ENCODE peak calls at places on chromosomes 13 and 19, in ten cellular contexts. H, T, U, F, Z, V, R, N, P and S are unnamed samples.

GRCh38 chr13:33879044-33879596 is 61.2 kb downstream of the RFC3 start:
- DNase-seq in H (no peak), T (no peak), U (no peak), F (no peak), Z (no peak), V (no peak), R (no peak), N (no peak), P (no peak), S (no peak)

GRCh38 chr19:30228113-30228725 is 144.0 kb upstream of the ZNF536 start:
- DNase-seq in H (no peak), T (peak; percentile 13), U (no peak), F (no peak), Z (no peak), V (no peak), R (no peak), N (no peak), P (no peak), S (no peak)

GRCh38 chr13:48962281-48962680 is 13.4 kb upstream of the FNDC3A start:
- DNase-seq in H (no peak), T (no peak), U (no peak), F (no peak), Z (no peak), V (peak; percentile 40), R (no peak), N (no peak), P (no peak), S (no peak)

GRCh38 chr19:2037676-2038255 is 13.3 kb downstream of the MKNK2 start:
- DNase-seq in H (peak; percentile 16), T (no peak), U (no peak), F (peak; percentile 49), Z (no peak), V (no peak), R (no peak), N (no peak), P (no peak), S (no peak)

GRCh38 chr13:104592127-104592526 is 1525.9 kb upstream of the SLC10A2 start:
- DNase-seq in H (no peak), T (no peak), U (no peak), F (no peak), Z (no peak), V (peak; percentile 70), R (no peak), N (no peak), P (no peak), S (no peak)

GRCh38 chr19:30006206-30006605 is 64.2 kb downstream of the URI1 start:
- DNase-seq in H (no peak), T (no peak), U (no peak), F (no peak), Z (no peak), V (no peak), R (no peak), N (no peak), P (no peak), S (no peak)

GRCh38 chr13:46622918-46623256 is 69.9 kb downstream of the LRCH1 start:
- DNase-seq in H (peak; percentile 24), T (peak; percentile 41), U (no peak), F (peak; percentile 40), Z (peak; percentile 91), V (peak; percentile 82), R (no peak), N (no peak), P (no peak), S (no peak)

GRCh38 chr13:32031025-32031814 is at the start of gene FRY:
- DNase-seq in H (peak; percentile 70), T (peak; percentile 56), U (peak; percentile 74), F (peak; percentile 66), Z (peak; percentile 46), V (peak; percentile 51), R (peak; percentile 77), N (peak; percentile 69), P (no peak), S (peak; percentile 32)

GRCh38 chr13:24355103-24355502 is 45.7 kb downstream of the C1QTNF9 start:
- DNase-seq in H (no peak), T (no peak), U (no peak), F (no peak), Z (no peak), V (peak; percentile 9), R (no peak), N (no peak), P (no peak), S (no peak)

GRCh38 chr13:82654851-82655517 is 1227.3 kb downstream of the SLITRK1 start:
- DNase-seq in H (peak; percentile 73), T (peak; percentile 15), U (peak; percentile 37), F (peak; percentile 10), Z (peak; percentile 73), V (peak; percentile 57), R (peak; percentile 67), N (peak; percentile 84), P (no peak), S (peak; percentile 50)

GRCh38 chr13:109410868-109411267 is 375.5 kb downstream of the IRS2 start:
- DNase-seq in H (no peak), T (no peak), U (no peak), F (no peak), Z (no peak), V (no peak), R (no peak), N (no peak), P (no peak), S (peak; percentile 60)

GRCh38 chr19:46372901-46373572 is 26.1 kb downstream of the PPP5C start:
- DNase-seq in H (no peak), T (no peak), U (peak; percentile 61), F (peak; percentile 20), Z (peak; percentile 55), V (peak; percentile 67), R (peak; percentile 29), N (no peak), P (no peak), S (no peak)

GRCh38 chr19:49552749-49553148 is 24.9 kb downstream of the RCN3 start:
- DNase-seq in H (no peak), T (no peak), U (no peak), F (no peak), Z (no peak), V (no peak), R (no peak), N (no peak), P (no peak), S (no peak)

GRCh38 chr19:54208784-54209057 is 8.1 kb downstream of the RPS9 start:
- DNase-seq in H (no peak), T (no peak), U (no peak), F (no peak), Z (no peak), V (no peak), R (no peak), N (no peak), P (no peak), S (no peak)

GRCh38 chr19:28074773-28075172 is 1138.2 kb downstream of the UQCRFS1 start:
- DNase-seq in H (no peak), T (no peak), U (no peak), F (no peak), Z (no peak), V (no peak), R (no peak), N (no peak), P (no peak), S (no peak)

GRCh38 chr13:51457086-51457485 is 4.2 kb upstream of the INTS6 start:
- DNase-seq in H (no peak), T (no peak), U (no peak), F (no peak), Z (no peak), V (no peak), R (no peak), N (no peak), P (no peak), S (no peak)

GRCh38 chr19:32407004-32407992 is 1.7 kb downstream of the DPY19L3 start:
- DNase-seq in H (no peak), T (peak; percentile 12), U (no peak), F (peak; percentile 67), Z (peak; percentile 62), V (peak; percentile 80), R (peak; percentile 50), N (no peak), P (no peak), S (no peak)

GRCh38 chr13:107847406-107847805 is 367.9 kb downstream of the LIG4 start:
- DNase-seq in H (no peak), T (no peak), U (no peak), F (no peak), Z (no peak), V (no peak), R (no peak), N (no peak), P (no peak), S (no peak)

GRCh38 chr19:38361633-38362075 is 12.7 kb upstream of the PSMD8 start:
- DNase-seq in H (peak; percentile 76), T (peak; percentile 79), U (peak; percentile 84), F (peak; percentile 61), Z (peak; percentile 51), V (peak; percentile 72), R (peak; percentile 87), N (peak; percentile 65), P (peak; percentile 27), S (peak; percentile 92)

DNA sequence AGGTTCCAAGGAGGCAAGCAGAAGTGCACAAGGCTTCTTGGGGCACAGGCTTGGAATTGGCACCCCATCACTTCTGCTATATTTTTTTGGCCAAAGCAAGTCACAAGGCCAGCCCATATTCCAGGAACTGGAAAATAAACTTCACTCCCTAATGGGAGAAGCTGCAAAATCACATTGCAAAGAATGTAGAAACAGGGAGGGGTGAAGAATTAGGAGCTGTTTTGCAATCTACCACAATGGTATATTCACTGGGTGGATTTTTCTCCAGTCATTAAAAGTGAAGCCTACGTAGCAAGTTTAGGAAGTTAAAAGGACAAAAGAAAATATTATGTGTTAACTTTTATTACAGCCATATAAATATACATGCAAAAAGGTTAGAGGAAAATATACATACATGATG is 464.8 kb downstream of the COG6 start:
- DNase-seq in H (no peak), T (no peak), U (no peak), F (no peak), Z (peak; percentile 73), V (peak; percentile 79), R (no peak), N (no peak), P (no peak), S (no peak)
- H3K4me3 ChIP-seq in H (no peak overlapping the region), T (no peak overlapping the region), U (no peak overlapping the region), F (no peak overlapping the region), Z (no peak overlapping the region), V (no peak overlapping the region), R (no peak overlapping the region), N (no peak overlapping the region), P (no peak overlapping the region), S (no peak overlapping the region)

GRCh38 chr19:45137179-45137761 is 23.5 kb downstream of the NKPD1 start:
- DNase-seq in H (peak; percentile 70), T (peak; percentile 55), U (no peak), F (no peak), Z (no peak), V (no peak), R (no peak), N (no peak), P (no peak), S (no peak)
- TF ChIP-seq CTCF in H (no peak), T (no peak), U (no peak), F (no peak), Z (no peak), V (no peak), R (no peak), N (no peak), P (no peak), S (no peak)

GRCh38 chr19:42326969-42327368 is 1.5 kb downstream of the MEGF8 start:
- DNase-seq in H (no peak), T (no peak), U (no peak), F (no peak), Z (no peak), V (no peak), R (no peak), N (no peak), P (no peak), S (no peak)
- H3K4me3 ChIP-seq in H (peak overlapping the region; percentile 79), T (peak overlapping the region; percentile 93), U (no peak overlapping the region), F (no peak overlapping the region), Z (peak overlapping the region; percentile 84), V (no peak overlapping the region), R (no peak overlapping the region), N (no peak overlapping the region), P (no peak overlapping the region), S (no peak overlapping the region)

GRCh38 chr19:40217921-40218890 is at the start of gene TTC9B:
- DNase-seq in H (no peak), T (no peak), U (peak; percentile 61), F (no peak), Z (no peak), V (no peak), R (no peak), N (no peak), P (no peak), S (no peak)
- TF ChIP-seq CTCF in H (no peak), T (no peak), U (no peak), F (no peak), Z (no peak), V (no peak), R (no peak), N (no peak), P (no peak), S (no peak)